ENCODE peak calls at places on chromosomes 13 and 19, in six cellular contexts. V, J, D, I, P and R are unnamed samples. For H3K4me1, the result is how much of the 10 kb centered on the place peaks cover.

GRCh38 chr13:48653074-48654054 is at the start of gene CYSLTR2:
- DNase-seq in V (no peak), J (no peak), D (no peak), I (no peak), P (no peak), R (no peak)

GRCh38 chr13:75400775-75401174 is 81.2 kb downstream of the TBC1D4 start:
- DNase-seq in V (no peak), J (no peak), D (no peak), I (no peak), P (no peak), R (no peak)

GRCh38 chr13:28717170-28717569 is 1.6 kb downstream of the SLC46A3 start:
- DNase-seq in V (no peak), J (no peak), D (no peak), I (no peak), P (no peak), R (no peak)

GRCh38 chr19:53333071-53333465 is 481 bp upstream of the ZNF845 start:
- DNase-seq in V (no peak), J (no peak), D (peak), I (peak), P (peak), R (peak)

GRCh38 chr19:40254714-40255418 is 28.4 kb upstream of the CCNP start:
- DNase-seq in V (no peak), J (no peak), D (no peak), I (no peak), P (no peak), R (no peak)

GRCh38 chr13:26440111-26440510 is 117.4 kb upstream of the WASF3 start:
- DNase-seq in V (no peak), J (no peak), D (no peak), I (no peak), P (no peak), R (no peak)

GRCh38 chr13:69565334-69565733 is 542.3 kb upstream of the ATXN8OS start:
- DNase-seq in V (no peak), J (no peak), D (no peak), I (no peak), P (no peak), R (no peak)

GRCh38 chr13:95564091-95564490 is 11.6 kb downstream of the CLDN10 start:
- DNase-seq in V (no peak), J (no peak), D (no peak), I (no peak), P (no peak), R (no peak)

GRCh38 chr13:75864718-75865117 is 228.6 kb downstream of the LMO7 start:
- DNase-seq in V (no peak), J (no peak), D (no peak), I (no peak), P (no peak), R (no peak)

GRCh38 chr13:103066079-103066880 is at the start of gene SLC10A2:
- DNase-seq in V (no peak), J (no peak), D (no peak), I (no peak), P (no peak), R (no peak)

GRCh38 chr19:5122121-5122400 is 153.1 kb downstream of the KDM4B start:
- DNase-seq in V (no peak), J (no peak), D (no peak), I (no peak), P (no peak), R (no peak)

GRCh38 chr19:33252971-33253370 is 27.3 kb upstream of the SLC7A10 start:
- DNase-seq in V (no peak), J (no peak), D (peak), I (peak), P (no peak), R (peak)

DNA sequence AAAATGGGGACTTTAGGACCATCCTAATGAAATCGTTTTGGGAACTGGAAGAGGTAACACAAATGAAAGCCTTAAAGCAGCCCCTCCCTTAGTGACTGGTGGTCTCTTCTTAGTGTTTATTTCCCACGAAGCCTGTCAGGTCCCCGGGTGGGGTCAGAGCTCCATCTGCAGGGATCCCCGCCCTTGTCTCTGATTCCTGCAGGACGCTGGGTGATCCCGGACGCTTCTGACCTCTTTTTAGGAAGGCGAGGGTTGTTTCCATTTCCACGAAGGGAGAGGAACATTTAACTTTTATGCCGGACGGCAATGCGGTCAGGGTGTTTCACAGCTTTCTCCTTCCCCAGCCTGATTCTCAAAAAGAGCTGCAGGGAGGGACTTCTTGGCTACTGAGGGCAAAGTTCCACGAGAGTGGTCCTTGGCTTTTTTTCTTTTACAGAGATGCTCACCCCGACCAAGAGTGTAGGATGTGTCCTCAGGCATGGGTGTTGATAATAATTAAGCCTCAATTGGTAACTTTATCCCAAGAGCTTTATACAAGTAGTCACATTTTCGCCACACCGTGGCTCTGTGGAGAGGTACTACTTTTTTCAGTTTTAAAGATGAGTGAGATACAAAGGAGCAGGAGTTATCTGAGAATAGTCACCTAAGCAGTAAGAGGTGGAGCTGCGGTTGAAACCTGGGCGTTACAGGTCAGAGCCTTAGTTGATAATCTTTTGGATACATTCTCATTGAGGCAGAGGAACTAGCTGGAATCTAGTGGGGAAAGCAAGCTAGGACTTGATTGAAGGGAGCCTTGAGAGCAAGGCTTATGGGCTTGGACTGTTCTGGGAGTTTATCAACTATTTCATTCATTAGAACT is 813 bp downstream of the ZNF284 start:
- DNase-seq in V (no peak), J (no peak), D (no peak), I (no peak), P (no peak), R (no peak)
- H3K27ac ChIP-seq in V (peak), J (no peak), D (no peak), I (peak), P (peak), R (no peak)

GRCh38 chr19:1882089-1882785 is 3.1 kb downstream of the ABHD17A start:
- DNase-seq in V (no peak), J (no peak), D (no peak), I (no peak), P (no peak), R (no peak)
- H3K4me1 ChIP-seq in V (under half), J (under half), D (under half), I (under half), P (under half), R (under half)

GRCh38 chr13:113584205-113584869 is at the start of gene TFDP1:
- DNase-seq in V (peak), J (peak), D (peak), I (peak), P (peak), R (peak)

GRCh38 chr13:113585828-113586355 is 1.3 kb downstream of the TFDP1 start:
- DNase-seq in V (no peak), J (no peak), D (peak), I (peak), P (peak), R (peak)

GRCh38 chr13:113586661-113587479 is 2.3 kb downstream of the TFDP1 start:
- DNase-seq in V (peak), J (no peak), D (peak), I (peak), P (peak), R (peak)

GRCh38 chr13:113582841-113583631 is 1.5 kb upstream of the TFDP1 start:
- DNase-seq in V (no peak), J (no peak), D (peak), I (no peak), P (peak), R (peak)

DNA sequence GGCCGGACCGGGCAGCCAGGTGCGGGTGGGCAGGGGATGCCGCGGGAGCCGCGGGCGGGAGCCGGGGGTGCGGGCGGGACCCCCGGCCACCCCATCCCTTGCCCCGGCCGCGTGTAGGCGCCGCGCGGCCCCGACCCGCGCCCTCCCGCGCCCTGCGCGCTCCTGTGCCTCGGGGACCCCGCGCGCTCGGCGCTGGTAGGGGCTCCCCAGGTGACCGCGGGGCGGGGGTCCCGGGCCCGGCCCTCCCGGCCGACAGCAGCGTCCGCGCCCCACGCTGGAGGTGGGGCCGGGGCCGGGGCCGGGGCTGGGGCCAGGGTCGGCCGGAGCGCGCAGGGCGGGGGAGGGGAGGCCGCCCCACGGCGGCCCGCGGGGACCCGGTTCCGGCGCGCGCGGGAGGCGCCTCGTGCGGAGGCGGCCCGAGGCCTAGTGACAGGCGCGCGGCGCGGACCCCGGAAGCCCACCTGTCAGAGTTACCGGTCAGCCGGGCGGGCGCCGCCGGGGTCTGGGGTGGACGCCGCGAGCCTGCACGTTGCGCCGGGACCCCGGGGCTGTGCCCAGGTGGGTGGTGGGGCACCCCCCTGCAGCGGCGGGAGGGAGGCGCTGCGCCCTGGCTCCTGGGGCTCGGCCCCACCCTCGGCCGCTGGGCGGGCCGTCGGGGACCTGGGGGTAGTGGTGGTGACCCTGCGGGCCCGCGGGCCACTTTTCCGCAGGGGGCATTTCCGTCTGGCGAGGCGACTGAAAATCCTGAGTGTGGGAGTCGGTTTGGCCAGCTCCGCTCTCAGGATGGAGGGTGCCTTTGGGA is 518 bp downstream of the TFDP1 start:
- DNase-seq in V (peak), J (peak), D (peak), I (no peak), P (peak), R (peak)
- H3K27ac ChIP-seq in V (peak), J (peak), D (no peak), I (no peak), P (peak), R (no peak)

DNA sequence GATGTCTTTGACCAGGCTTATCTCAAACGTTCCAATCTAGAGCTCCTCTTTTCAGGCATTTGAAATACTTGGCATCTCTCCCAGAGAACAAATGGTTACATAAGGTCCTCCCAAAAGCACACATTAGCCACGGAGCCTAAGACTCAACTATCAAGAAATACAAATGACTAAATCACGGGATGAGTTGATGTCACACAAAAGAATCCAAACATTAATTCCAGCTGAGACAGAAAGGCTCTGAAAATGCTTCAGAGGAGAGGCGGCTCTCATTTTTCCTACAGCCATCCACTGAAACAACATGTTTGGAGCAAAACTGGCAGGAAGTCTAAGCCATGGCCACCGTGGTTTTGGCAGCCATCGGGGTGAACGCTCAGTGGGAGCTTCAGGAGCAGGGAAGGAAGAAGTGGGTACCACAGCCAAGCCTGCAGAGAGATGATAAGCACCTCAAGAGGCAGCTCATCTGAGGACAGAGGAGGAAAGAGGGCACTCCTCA is 122.5 kb downstream of the STK24 start:
- DNase-seq in V (no peak), J (peak), D (no peak), I (no peak), P (no peak), R (no peak)
- H3K4me1 ChIP-seq in V (under half), J (under half), D (under half), I (under half), P (under half), R (under half)

GRCh38 chr19:18401580-18402112 is 4.2 kb upstream of the LRRC25 start:
- DNase-seq in V (no peak), J (no peak), D (peak), I (peak), P (no peak), R (no peak)
- H3K27ac ChIP-seq in V (no peak), J (no peak), D (no peak), I (peak), P (peak), R (no peak)

GRCh38 chr19:45781282-45782161 is 768 bp downstream of the DMPK start:
- DNase-seq in V (no peak), J (no peak), D (no peak), I (peak), P (peak), R (no peak)

GRCh38 chr19:45782162-45782623 is at the start of gene DMPK:
- DNase-seq in V (no peak), J (no peak), D (no peak), I (peak), P (no peak), R (no peak)

GRCh38 chr19:45784096-45784495 is 1.8 kb upstream of the DMPK start:
- DNase-seq in V (no peak), J (no peak), D (no peak), I (no peak), P (no peak), R (no peak)

GRCh38 chr19:45785097-45785496 is 2.8 kb upstream of the DMPK start:
- DNase-seq in V (no peak), J (no peak), D (no peak), I (no peak), P (no peak), R (no peak)

GRCh38 chr19:45782820-45783785 is 813 bp upstream of the DMPK start:
- DNase-seq in V (no peak), J (peak), D (no peak), I (no peak), P (no peak), R (no peak)
- H3K4me1 ChIP-seq in V (under half), J (under half), D (under half), I (under half), P (half or more), R (under half)

DNA sequence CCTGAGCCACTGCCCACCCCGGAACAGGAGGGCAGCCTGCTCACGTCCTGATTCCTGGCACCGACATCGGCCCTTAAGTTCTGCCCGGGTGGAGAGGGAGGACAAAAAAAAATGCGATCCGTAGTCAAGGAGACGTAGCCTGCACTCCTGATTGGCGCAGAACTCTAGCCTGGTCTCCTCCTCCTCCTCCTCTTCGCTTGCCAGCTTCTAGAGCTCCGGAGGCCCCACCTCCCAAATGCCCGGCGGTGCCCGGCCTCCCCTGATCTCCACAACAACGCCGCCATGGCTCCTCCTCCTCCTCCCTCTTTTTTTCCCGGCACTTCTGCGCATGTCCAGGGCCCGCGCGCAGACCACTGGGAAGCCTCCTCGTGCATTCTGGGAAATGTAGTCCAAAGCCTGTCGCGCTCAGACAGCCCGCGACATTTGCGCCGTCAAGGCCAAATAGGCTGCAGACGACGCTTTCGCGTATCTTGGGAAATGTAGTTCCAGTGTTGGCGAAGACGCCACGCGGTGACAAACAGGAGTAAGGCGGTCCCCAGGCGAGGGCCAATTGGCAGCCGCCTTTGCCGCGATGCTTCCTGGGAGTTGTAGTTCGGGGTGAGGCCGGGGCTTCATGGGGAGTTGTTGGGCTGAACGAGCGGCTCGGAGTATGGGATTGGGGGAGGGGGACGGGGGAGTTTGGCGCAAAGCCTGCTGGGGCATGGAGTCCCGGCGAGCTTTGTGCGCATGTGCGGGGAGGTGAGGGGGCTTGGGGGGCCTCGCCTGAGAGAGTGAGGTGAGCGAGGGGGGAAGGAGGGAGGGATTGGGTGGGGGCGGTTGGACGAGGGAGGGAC is at the start of gene ZNF444:
- DNase-seq in V (peak), J (peak), D (peak), I (peak), P (peak), R (peak)
- H3K27ac ChIP-seq in V (peak), J (peak), D (peak), I (peak), P (peak), R (peak)

DNA sequence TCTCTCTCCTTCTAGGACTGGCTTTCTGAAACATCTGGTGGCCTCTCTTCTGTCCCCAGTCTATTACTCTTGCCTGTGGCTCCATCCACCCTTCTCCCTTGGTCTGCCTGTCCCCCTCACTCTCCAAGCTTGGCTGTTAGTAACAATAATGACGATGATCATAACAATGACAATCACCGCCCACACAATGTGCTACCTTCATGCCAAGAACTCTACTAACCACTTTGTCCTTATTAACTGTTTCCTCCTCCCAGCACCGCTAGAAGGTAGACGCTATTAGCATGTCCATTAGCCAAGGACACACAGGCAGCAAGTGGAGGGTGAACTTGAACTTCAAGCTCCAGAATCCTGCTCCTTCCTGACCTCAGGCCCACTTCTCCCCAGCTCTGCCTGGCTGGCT is 2.7 kb downstream of the GYS1 start:
- DNase-seq in V (no peak), J (no peak), D (no peak), I (no peak), P (no peak), R (no peak)
- H3K4me1 ChIP-seq in V (under half), J (under half), D (under half), I (under half), P (under half), R (under half)

DNA sequence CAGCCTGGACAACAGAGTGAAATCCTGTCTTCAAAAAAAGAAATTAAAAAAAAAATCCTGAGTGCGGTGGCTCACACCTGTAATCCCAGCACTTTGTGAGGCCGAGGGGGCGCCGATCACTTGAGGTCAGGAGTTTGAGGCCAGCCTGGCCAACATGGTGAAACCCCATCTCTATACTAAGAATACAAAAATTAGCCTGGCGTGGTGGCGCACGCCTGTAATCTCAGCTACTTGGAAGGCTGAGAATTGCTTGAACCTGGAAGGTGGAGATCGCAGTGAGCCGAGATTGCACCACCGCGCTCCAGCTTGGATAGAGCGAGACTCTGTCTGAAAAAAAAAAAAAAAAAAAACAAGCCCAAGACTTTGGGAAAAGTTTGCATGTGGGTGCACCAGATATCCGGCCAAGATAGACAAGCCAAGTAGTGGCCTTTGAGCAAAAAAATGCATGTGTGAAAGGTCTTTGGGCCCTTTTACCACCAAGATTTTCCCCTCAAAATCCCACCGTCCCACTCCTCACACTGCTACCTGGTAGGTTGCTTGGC is 5.7 kb downstream of the DNAJB1 start:
- DNase-seq in V (no peak), J (no peak), D (no peak), I (no peak), P (no peak), R (no peak)
- H3K27ac ChIP-seq in V (peak), J (no peak), D (no peak), I (peak), P (peak), R (no peak)

DNA sequence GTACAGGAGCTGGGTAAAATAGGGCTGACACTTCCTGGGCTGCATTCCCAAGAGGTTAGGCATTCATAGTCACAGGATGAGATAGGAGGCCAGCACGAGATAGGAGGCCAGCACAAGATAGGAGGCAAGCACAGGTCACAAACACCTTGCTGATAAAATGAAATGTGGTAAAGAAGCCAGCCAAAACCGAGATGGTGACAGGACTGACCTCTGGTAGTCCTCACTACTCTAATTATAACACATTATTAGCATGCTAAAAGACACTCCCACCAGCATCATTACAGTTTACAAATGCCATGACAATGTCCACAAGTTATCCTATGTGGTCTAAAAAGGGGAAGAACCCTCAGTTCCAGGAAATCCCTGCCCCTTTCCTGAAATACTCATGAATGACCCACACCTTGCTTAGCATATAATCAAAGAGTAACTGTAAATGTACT is 20.9 kb upstream of the IGSF23 start:
- DNase-seq in V (no peak), J (no peak), D (no peak), I (peak), P (peak), R (no peak)
- H3K4me1 ChIP-seq in V (under half), J (under half), D (under half), I (under half), P (under half), R (under half)